ENCODE peak calls at places on chromosome 5, in nine cellular contexts. I is heart left ventricle, T is breast epithelium, V is IMR-90, B is H1, P is GM23338, M is uterus, H is cardiac muscle cell, R is MM.1S. S is an unnamed sample.

GRCh38 chr5:78234804-78235203 is 59.7 kb downstream of the AP3B1 start:
- DNase-seq in V (no peak), H (no peak), P (no peak), M (no peak), R (no peak), T (no peak), B (no peak), I (no peak), S (no peak)

GRCh38 chr5:167850901-167851300 is 440.5 kb upstream of the WWC1 start:
- DNase-seq in V (no peak), R (no peak), I (no peak), P (no peak), T (no peak), B (no peak), M (no peak), H (peak), S (no peak)

GRCh38 chr5:101866473-101866872 is 429.6 kb downstream of the SLCO4C1 start:
- DNase-seq in B (no peak), R (peak), P (no peak), V (no peak), H (no peak), I (no peak), M (no peak), T (no peak), S (no peak)

GRCh38 chr5:89534331-89534730 is 651.3 kb upstream of the MEF2C start:
- DNase-seq in H (peak), V (peak), B (no peak), P (no peak), R (no peak), T (no peak), M (no peak), I (no peak), S (no peak)

GRCh38 chr5:34690301-34690700 is 34.2 kb downstream of the RAI14 start:
- DNase-seq in M (no peak), I (no peak), P (no peak), R (no peak), H (no peak), V (no peak), B (no peak), T (no peak), S (no peak)

GRCh38 chr5:52262844-52263243 is 524.9 kb upstream of the ITGA1 start:
- DNase-seq in P (no peak), B (no peak), I (no peak), T (no peak), H (no peak), R (peak), M (no peak), V (no peak), S (no peak)

GRCh38 chr5:123087173-123088030 is 1.6 kb upstream of the PRDM6 start:
- DNase-seq in R (no peak), I (no peak), P (peak), T (no peak), V (no peak), M (no peak), B (peak), H (no peak), S (no peak)

GRCh38 chr5:111223086-111223789 is 946 bp upstream of the CAMK4 start:
- DNase-seq in H (no peak), V (no peak), P (no peak), B (no peak), M (no peak), T (no peak), R (no peak), I (no peak), S (no peak)

GRCh38 chr5:33801292-33801691 is 90.5 kb downstream of the ADAMTS12 start:
- DNase-seq in V (no peak), P (no peak), M (no peak), R (no peak), H (no peak), I (no peak), T (no peak), B (no peak), S (no peak)

GRCh38 chr5:1725641-1726468 is 73.8 kb downstream of the MRPL36 start:
- DNase-seq in B (peak), I (no peak), H (peak), P (peak), V (no peak), T (peak), M (no peak), R (no peak), S (peak)

GRCh38 chr5:159965031-159965837 is 43.7 kb upstream of the TTC1 start:
- DNase-seq in V (peak), M (no peak), P (peak), R (no peak), H (peak), B (peak), T (no peak), I (peak), S (peak)

GRCh38 chr5:81848368-81848767 is 97.5 kb upstream of the SSBP2 start:
- DNase-seq in B (no peak), P (no peak), H (peak), I (peak), R (no peak), M (peak), T (no peak), V (no peak), S (no peak)

GRCh38 chr5:161085081-161085480 is 233.1 kb upstream of the ATP10B start:
- DNase-seq in H (no peak), I (no peak), T (no peak), V (no peak), M (no peak), R (no peak), B (no peak), P (no peak), S (no peak)

GRCh38 chr5:74179701-74180100 is 460.8 kb downstream of the ENC1 start:
- DNase-seq in I (no peak), M (no peak), P (no peak), R (no peak), T (no peak), B (no peak), V (peak), H (no peak), S (no peak)

GRCh38 chr5:97838214-97838613 is 655.2 kb upstream of the RIOK2 start:
- DNase-seq in P (no peak), B (no peak), T (no peak), V (peak), I (no peak), R (peak), H (peak), M (no peak), S (no peak)

GRCh38 chr5:176738851-176739250 is 71.5 kb upstream of the UNC5A start:
- DNase-seq in H (no peak), P (no peak), B (peak), V (no peak), M (no peak), T (peak), R (no peak), I (no peak), S (no peak)

GRCh38 chr5:177378884-177379883 is 5.0 kb upstream of the SLC34A1 start:
- DNase-seq in M (no peak), H (peak), B (no peak), P (no peak), R (no peak), V (peak), T (no peak), I (no peak), S (no peak)

GRCh38 chr5:31771045-31771444 is 132.1 kb downstream of the PDZD2 start:
- DNase-seq in T (no peak), R (peak), B (no peak), M (no peak), P (no peak), I (no peak), V (no peak), H (no peak), S (no peak)

GRCh38 chr5:65128226-65128625 is 353.5 kb downstream of the ADAMTS6 start:
- DNase-seq in P (peak), T (no peak), V (peak), M (no peak), H (no peak), B (no peak), R (no peak), I (no peak), S (no peak)

GRCh38 chr5:123809594-123810172 is 297.7 kb downstream of the CSNK1G3 start:
- DNase-seq in B (no peak), T (no peak), H (no peak), V (no peak), R (no peak), P (no peak), M (no peak), I (no peak), S (no peak)

GRCh38 chr5:131384181-131384580 is 120.3 kb downstream of the CDC42SE2 start:
- DNase-seq in P (no peak), V (no peak), H (no peak), R (no peak), T (no peak), B (no peak), I (no peak), M (no peak), S (no peak)
- H3K27ac ChIP-seq in P (no peak), V (no peak), H (no peak), R (no peak), T (no peak), B (no peak), I (no peak), M (no peak), S (no peak)

GRCh38 chr5:43649256-43649655 is 46.3 kb downstream of the NNT start:
- DNase-seq in B (no peak), T (no peak), P (no peak), H (peak), V (peak), I (no peak), R (no peak), M (no peak), S (no peak)

GRCh38 chr5:43643750-43644149 is 40.8 kb downstream of the NNT start:
- DNase-seq in V (no peak), B (no peak), M (no peak), H (no peak), R (no peak), I (no peak), P (no peak), T (no peak), S (no peak)

GRCh38 chr5:43647789-43648188 is 44.8 kb downstream of the NNT start:
- DNase-seq in M (no peak), T (no peak), R (no peak), B (no peak), H (no peak), V (no peak), I (no peak), P (no peak), S (no peak)

GRCh38 chr5:43648499-43649124 is 45.6 kb downstream of the NNT start:
- DNase-seq in I (no peak), B (no peak), M (no peak), H (no peak), T (no peak), P (no peak), V (peak), R (no peak), S (no peak)

GRCh38 chr5:43646997-43647396 is 44.0 kb downstream of the NNT start:
- DNase-seq in V (peak), T (no peak), P (no peak), I (no peak), M (no peak), R (no peak), B (no peak), H (no peak), S (no peak)
- H3K4me3 ChIP-seq in V (no peak), T (no peak), P (no peak), I (no peak), M (no peak), R (no peak), B (no peak), H (no peak), S (no peak)

DNA sequence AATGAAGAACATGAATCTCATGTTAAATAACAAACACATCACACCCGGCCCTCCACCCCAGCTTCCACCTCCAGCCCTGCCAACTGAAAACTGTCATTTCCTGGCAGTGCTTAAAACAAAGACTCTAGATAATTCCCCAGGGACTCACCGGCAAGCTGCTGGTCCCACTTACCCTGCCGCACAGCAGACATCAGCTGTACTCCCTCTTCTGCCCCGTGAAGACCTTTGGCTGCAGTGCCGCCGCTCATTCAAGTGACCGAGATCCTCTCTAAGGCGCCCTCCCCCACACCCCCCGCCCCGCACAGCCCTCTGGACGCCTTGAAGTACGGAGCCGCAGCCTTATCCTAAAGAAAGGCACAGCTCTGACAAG is 503 bp downstream of the GLRX start:
- DNase-seq in R (peak), B (no peak), I (peak), M (peak), T (no peak), H (peak), P (peak), V (peak), S (peak)
- H3K27ac ChIP-seq in R (peak), B (no peak), I (peak), M (peak), T (peak), H (peak), P (peak), V (peak), S (peak)

GRCh38 chr5:116640236-116640635 is 65.6 kb upstream of the SEMA6A start:
- DNase-seq in B (no peak), I (no peak), M (no peak), H (no peak), T (no peak), P (no peak), V (no peak), R (no peak), S (no peak)
- H3K4me3 ChIP-seq in B (no peak), I (no peak), M (no peak), H (no peak), T (no peak), P (no peak), V (no peak), R (no peak), S (no peak)

GRCh38 chr5:93588586-93589347 is 5.7 kb downstream of the NR2F1 start:
- DNase-seq in H (peak), B (no peak), I (no peak), P (no peak), R (no peak), M (no peak), T (no peak), V (peak), S (peak)
- H3K27ac ChIP-seq in H (no peak), B (no peak), I (no peak), P (no peak), R (no peak), M (peak), T (peak), V (peak), S (peak)

S was measured in kidney.